ENCODE peak calls at places on chromosome 5, in nine cellular contexts. N, T, Z, B, J, H, V, X and A are unnamed samples.

GRCh38 chr5:134004626-134005414 is at the start of gene VDAC1:
- DNase-seq in N (peak), T (no peak), Z (peak), B (peak), J (peak), H (peak), V (peak), X (peak), A (peak)

GRCh38 chr5:100900796-100901731 is 2.0 kb downstream of the ST8SIA4 start:
- DNase-seq in N (peak), T (no peak), Z (no peak), B (peak), J (peak), H (peak), V (peak), X (peak), A (peak)

GRCh38 chr5:92687793-92688467 is 893.1 kb downstream of the NR2F1-AS1 start:
- DNase-seq in N (peak), T (no peak), Z (peak), B (peak), J (peak), H (peak), V (no peak), X (no peak), A (no peak)

GRCh38 chr5:38636626-38637025 is 80.2 kb upstream of the LIFR start:
- DNase-seq in N (no peak), T (no peak), Z (no peak), B (no peak), J (no peak), H (no peak), V (no peak), X (no peak), A (no peak)

GRCh38 chr5:39772307-39772706 is 347.5 kb upstream of the DAB2 start:
- DNase-seq in N (no peak), T (no peak), Z (no peak), B (peak), J (no peak), H (no peak), V (no peak), X (no peak), A (no peak)

GRCh38 chr5:174843263-174844250 is 119.2 kb downstream of the MSX2 start:
- DNase-seq in N (peak), T (no peak), Z (no peak), B (no peak), J (no peak), H (no peak), V (no peak), X (no peak), A (no peak)

GRCh38 chr5:142644640-142645361 is 41.1 kb downstream of the FGF1 start:
- DNase-seq in N (peak), T (peak), Z (peak), B (peak), J (no peak), H (peak), V (no peak), X (no peak), A (no peak)

GRCh38 chr5:133324058-133324457 is 272.2 kb downstream of the HSPA4 start:
- DNase-seq in N (no peak), T (no peak), Z (no peak), B (no peak), J (no peak), H (no peak), V (no peak), X (no peak), A (no peak)

GRCh38 chr5:138936225-138936967 is 61.3 kb upstream of the LRRTM2 start:
- DNase-seq in N (no peak), T (no peak), Z (no peak), B (no peak), J (no peak), H (no peak), V (peak), X (no peak), A (no peak)

GRCh38 chr5:175448276-175448675 is 4.3 kb upstream of the DRD1 start:
- DNase-seq in N (no peak), T (no peak), Z (no peak), B (no peak), J (no peak), H (no peak), V (no peak), X (no peak), A (no peak)

GRCh38 chr5:139138790-139139189 is 59.4 kb downstream of the SIL1 start:
- DNase-seq in N (no peak), T (no peak), Z (peak), B (peak), J (no peak), H (peak), V (no peak), X (no peak), A (no peak)

GRCh38 chr5:58012103-58012502 is 447.8 kb downstream of the PLK2 start:
- DNase-seq in N (no peak), T (no peak), Z (no peak), B (peak), J (no peak), H (no peak), V (no peak), X (no peak), A (no peak)

GRCh38 chr5:113378960-113379541 is 55.7 kb downstream of the TSSK1B start:
- DNase-seq in N (peak), T (peak), Z (peak), B (peak), J (peak), H (peak), V (no peak), X (peak), A (peak)

GRCh38 chr5:125576823-125577222 is 830.4 kb upstream of the ZNF608 start:
- DNase-seq in N (no peak), T (no peak), Z (no peak), B (no peak), J (no peak), H (no peak), V (no peak), X (no peak), A (no peak)

GRCh38 chr5:86864022-86864421 is 246.3 kb downstream of the COX7C start:
- DNase-seq in N (no peak), T (no peak), Z (no peak), B (no peak), J (no peak), H (no peak), V (no peak), X (no peak), A (no peak)

GRCh38 chr5:103031607-103032006 is 88.3 kb downstream of the GIN1 start:
- DNase-seq in N (no peak), T (no peak), Z (peak), B (no peak), J (no peak), H (peak), V (no peak), X (no peak), A (no peak)

GRCh38 chr5:177432143-177432904 is 5.8 kb downstream of the GRK6 start:
- DNase-seq in N (no peak), T (no peak), Z (no peak), B (no peak), J (no peak), H (no peak), V (no peak), X (no peak), A (no peak)

GRCh38 chr5:170267431-170268152 is 30.0 kb downstream of the LCP2 start:
- DNase-seq in N (peak), T (peak), Z (peak), B (peak), J (peak), H (peak), V (peak), X (peak), A (peak)